ENCODE peak calls at places on chromosomes 1 and 21, in six cellular contexts. F is K562, U is H1, B is HepG2, Y is HL-60, R is GM12878. I is an unnamed sample.

GRCh38 chr1:70286453-70286852 is 65.3 kb downstream of the SRSF11 start:
- DNase-seq in F (no peak), U (no peak), B (no peak), Y (no peak), R (no peak), I (no peak)

GRCh38 chr1:115330480-115331013 is 7.5 kb downstream of the NGF start:
- DNase-seq in F (no peak), U (no peak), B (no peak), Y (no peak), R (no peak), I (peak)

GRCh38 chr1:238955934-238956333 is 430.4 kb upstream of the CHRM3 start:
- DNase-seq in F (no peak), U (no peak), B (no peak), Y (no peak), R (no peak), I (peak)

GRCh38 chr1:69911301-69911801 is 294.0 kb downstream of the LRRC40 start:
- DNase-seq in F (no peak), U (no peak), B (no peak), Y (peak), R (no peak), I (no peak)

GRCh38 chr1:2194319-2194897 is at the start of gene FAAP20:
- DNase-seq in F (peak), U (no peak), B (peak), Y (no peak), R (no peak), I (peak)

GRCh38 chr1:213127074-213127473 is 76.0 kb downstream of the RPS6KC1 start:
- DNase-seq in F (no peak), U (no peak), B (no peak), Y (no peak), R (no peak), I (no peak)

GRCh38 chr1:26280333-26281042 is 602 bp downstream of the SH3BGRL3 start:
- DNase-seq in F (peak), U (no peak), B (no peak), Y (peak), R (no peak), I (no peak)

GRCh38 chr1:116881879-116882520 is 27.7 kb upstream of the PTGFRN start:
- DNase-seq in F (peak), U (peak), B (peak), Y (peak), R (no peak), I (no peak)

DNA sequence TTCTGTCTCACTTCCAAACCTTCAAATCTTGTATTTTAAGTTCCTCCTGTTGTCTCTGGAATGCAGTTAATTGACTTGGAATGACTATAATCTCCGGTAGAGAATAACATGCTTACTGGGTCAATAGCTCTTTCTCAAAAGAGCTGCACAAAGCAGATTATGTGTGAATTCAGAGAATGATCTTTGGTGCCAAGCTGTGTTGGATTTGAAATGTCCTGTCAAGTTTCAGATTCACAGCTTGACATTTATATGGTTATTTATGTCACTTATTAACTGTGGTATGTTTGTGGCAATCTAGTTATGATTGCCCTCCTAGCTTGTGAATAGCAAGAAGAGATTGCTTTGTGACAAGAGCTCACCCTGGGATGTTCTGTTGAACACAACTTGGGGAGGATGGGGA is 128.3 kb upstream of the KCNE2 start:
- DNase-seq in F (no peak), U (no peak), B (no peak), Y (no peak), R (no peak), I (no peak)
- TF ChIP-seq GABPA in F (no peak), U (no peak), B (no peak), Y (no peak), R (no peak), I (no peak)

DNA sequence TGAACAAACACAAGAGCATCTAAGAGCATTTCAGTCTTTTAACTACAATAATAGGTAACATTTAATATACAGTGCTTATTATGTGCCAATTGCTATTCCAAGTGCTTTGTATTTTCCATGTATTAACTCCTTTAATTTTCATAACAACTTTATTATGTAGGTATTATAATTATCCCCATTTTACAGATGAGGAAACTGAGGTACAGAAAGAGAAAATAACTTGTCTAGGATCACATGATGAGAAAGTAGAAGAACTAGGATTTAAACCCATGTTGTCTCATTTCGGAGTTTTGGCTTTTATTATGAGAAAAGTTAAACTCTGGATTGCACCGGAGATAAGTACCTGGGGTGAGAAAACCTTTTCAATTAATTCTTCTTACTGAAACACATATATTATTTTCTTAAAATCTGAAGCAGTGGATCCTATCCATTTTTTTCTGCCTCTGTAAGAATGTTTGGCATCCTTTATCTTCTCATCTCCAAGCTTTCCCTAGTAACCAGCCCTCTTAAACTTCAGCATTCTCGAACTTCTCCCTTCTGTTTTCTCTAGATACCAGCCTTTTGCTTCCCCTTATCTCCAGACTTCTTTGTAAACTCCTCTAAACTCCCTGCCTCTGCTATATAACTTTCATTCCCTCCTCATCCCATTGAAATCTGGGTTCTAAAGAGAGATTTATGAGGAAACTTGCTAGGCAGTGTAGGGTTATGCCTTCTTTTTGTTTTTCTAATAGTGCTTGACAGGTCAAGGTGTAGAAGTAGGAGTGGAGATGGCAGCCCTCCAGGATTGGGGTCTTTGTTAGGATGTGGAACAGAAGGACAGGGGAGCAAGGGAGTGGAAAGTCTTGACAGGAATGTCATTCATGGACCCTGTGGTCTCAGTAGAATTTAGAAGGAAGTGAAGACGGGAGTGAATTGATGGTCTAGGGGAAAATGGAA is 28.3 kb downstream of the POU2F1 start:
- DNase-seq in F (peak), U (no peak), B (no peak), Y (no peak), R (no peak), I (no peak)
- TF ChIP-seq GABPA in F (no peak), U (no peak), B (no peak), Y (no peak), R (no peak), I (no peak)

GRCh38 chr1:156662588-156663055 is 14.6 kb downstream of the NES start:
- DNase-seq in F (no peak), U (no peak), B (no peak), Y (no peak), R (no peak), I (no peak)

GRCh38 chr1:156664046-156664948 is 12.9 kb downstream of the NES start:
- DNase-seq in F (no peak), U (peak), B (peak), Y (no peak), R (no peak), I (no peak)

GRCh38 chr1:156664949-156665411 is 12.2 kb downstream of the NES start:
- DNase-seq in F (no peak), U (peak), B (peak), Y (peak), R (no peak), I (no peak)

GRCh38 chr1:156661932-156662587 is 15.1 kb downstream of the NES start:
- DNase-seq in F (no peak), U (no peak), B (peak), Y (peak), R (no peak), I (no peak)

GRCh38 chr1:156663178-156663577 is 14.0 kb downstream of the NES start:
- DNase-seq in F (peak), U (no peak), B (no peak), Y (no peak), R (no peak), I (no peak)
- TF ChIP-seq GABPA in F (no peak), U (no peak), B (no peak), Y (no peak), R (no peak), I (no peak)

DNA sequence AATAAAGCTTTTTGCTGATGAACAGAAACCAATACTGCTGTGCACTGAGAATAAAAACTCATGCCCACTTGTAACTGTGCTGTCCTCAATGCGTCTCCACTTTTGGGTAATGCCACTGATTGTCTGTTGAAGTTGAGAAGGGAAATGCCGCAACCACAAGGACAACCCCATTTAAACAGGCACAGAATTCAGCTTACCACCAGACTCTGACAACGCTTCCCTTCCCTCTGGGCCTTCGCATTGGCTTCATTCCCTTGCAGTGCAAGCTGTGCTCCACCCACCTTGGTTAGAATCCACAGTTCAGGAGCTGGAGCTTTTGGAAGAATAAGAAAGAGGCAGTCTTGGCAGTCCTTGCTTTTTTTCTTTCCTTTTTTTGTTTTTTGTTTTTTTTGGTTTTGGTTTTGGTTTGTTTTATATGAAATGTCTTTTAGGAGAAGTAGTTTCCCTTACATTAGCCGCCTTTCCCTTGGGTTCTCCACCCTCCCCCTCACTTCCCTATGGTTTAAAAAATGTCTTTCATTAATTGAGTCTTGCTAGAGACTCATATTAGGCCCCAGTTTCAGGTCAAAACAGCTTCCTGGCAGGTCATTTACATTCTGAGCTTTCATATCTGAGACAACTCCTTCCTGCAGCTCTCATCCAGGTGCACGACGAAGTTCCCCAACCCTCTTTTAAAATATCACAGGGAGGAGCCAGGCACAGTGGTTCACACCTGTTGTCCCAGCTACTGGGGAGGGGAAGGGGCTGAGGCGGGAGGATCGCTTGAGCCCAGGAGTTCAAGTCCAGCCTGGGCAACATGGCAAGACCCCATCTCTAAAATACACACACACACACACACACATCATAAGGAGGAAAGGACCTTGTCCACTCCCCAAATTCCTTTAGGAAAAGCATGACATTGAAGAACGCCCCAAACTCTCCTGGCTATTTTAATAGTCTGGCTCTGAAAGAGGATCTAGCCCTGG is 20.7 kb upstream of the LAX1 start:
- DNase-seq in F (no peak), U (no peak), B (no peak), Y (peak), R (no peak), I (no peak)
- TF ChIP-seq GABPA in F (no peak), U (no peak), B (no peak), Y (no peak), R (no peak), I (no peak)

GRCh38 chr1:31424568-31424967 is 11.6 kb downstream of the SERINC2 start:
- DNase-seq in F (no peak), U (no peak), B (no peak), Y (no peak), R (no peak), I (no peak)

GRCh38 chr1:31425301-31426081 is 12.5 kb downstream of the SERINC2 start:
- DNase-seq in F (no peak), U (no peak), B (no peak), Y (no peak), R (no peak), I (no peak)

GRCh38 chr1:31428436-31429221 is 15.6 kb downstream of the SERINC2 start:
- DNase-seq in F (no peak), U (no peak), B (no peak), Y (no peak), R (no peak), I (no peak)

GRCh38 chr1:31427322-31427721 is 14.3 kb downstream of the SERINC2 start:
- DNase-seq in F (no peak), U (no peak), B (no peak), Y (no peak), R (no peak), I (no peak)

DNA sequence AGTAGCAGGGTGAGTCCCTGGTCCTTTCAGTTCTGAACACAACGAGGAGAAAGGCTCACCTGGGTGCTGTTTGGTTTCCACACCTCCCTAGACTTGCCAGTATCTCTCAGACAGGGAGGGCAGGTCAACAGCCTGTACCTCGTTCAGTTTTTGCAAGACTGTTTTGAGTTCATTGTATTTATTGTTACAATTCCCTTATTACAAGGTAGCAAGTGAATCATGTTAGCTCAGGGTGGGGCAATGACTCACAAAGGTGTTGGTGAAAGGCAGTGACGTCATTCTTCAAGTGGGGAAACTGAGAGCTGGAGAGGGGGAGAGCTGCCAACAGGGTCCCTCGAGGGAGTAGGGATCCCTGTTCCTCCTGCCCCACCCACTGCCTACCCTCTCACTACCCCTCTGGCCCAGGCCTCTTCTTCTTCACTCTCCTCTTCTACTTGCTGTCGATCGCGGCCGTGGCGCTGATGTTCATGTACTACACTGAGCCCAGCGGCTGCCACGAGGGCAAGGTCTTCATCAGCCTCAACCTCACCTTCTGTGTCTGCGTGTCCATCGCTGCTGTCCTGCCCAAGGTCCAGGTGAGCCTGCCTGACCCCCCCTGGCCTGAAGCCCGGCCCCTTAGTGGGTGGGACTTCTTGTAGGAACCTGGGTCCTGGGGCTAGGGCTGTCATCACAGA is 13.4 kb downstream of the SERINC2 start:
- DNase-seq in F (no peak), U (no peak), B (no peak), Y (no peak), R (no peak), I (no peak)
- TF ChIP-seq GABPA in F (no peak), U (no peak), B (no peak), Y (no peak), R (no peak), I (no peak)

GRCh38 chr1:37753473-37754321 is 11.2 kb downstream of the EPHA10 start:
- DNase-seq in F (no peak), U (peak), B (no peak), Y (no peak), R (no peak), I (peak)
- TF ChIP-seq GABPA in F (no peak), U (no peak), B (no peak), Y (no peak), R (no peak), I (no peak)

DNA sequence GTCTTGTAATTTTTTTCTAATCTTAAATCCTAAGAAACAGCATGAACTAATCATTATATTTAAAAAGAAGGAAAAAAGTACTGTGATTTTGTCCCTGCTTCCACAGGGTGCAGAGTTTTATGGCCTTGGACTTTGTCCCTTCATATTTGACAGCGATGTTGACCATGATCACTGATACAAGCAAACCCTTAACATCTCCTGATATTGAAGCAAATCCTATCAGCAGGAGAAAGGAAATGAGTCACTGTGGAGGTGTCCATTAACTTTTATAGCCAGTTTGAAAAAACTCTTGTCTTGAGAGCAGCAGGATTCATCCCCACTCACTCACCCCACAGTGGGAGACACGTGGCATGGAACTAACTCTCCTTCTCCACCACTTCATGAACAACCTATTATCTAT is 5.1 kb upstream of the REG4 start:
- DNase-seq in F (no peak), U (no peak), B (peak), Y (no peak), R (no peak), I (no peak)
- TF ChIP-seq GABPA in F (no peak), U (no peak), B (peak), Y (no peak), R (no peak), I (no peak)

GRCh38 chr1:8389962-8390535 is 72.1 kb downstream of the SLC45A1 start:
- DNase-seq in F (no peak), U (no peak), B (no peak), Y (no peak), R (no peak), I (no peak)
- TF ChIP-seq GABPA in F (no peak), U (no peak), B (no peak), Y (no peak), R (no peak), I (no peak)

GRCh38 chr1:44217809-44218410 is 4.6 kb downstream of the DMAP1 start:
- DNase-seq in F (peak), U (peak), B (peak), Y (peak), R (peak), I (peak)
- TF ChIP-seq GABPA in F (no peak), U (no peak), B (no peak), Y (no peak), R (no peak), I (no peak)

I was measured in SK-N-SH.